ENCODE peak calls at places on chromosomes 4 and X, in seven cellular contexts. Q is A549, L is IMR-90, M is heart right ventricle, C is left ventricle myocardium inferior, O is tibial artery, V is Caco-2. P is an unnamed sample.
A peak's percentile ranks its signal among the peaks of the same experiment; 100 is the strongest.

GRCh38 chr4:14701389-14701788 is 300.9 kb upstream of the CPEB2 start:
- DNase-seq in L (no peak), C (no peak), Q (no peak), O (no peak), M (no peak), V (no peak), P (no peak)

GRCh38 chrX:11352296-11352741 is 59.1 kb downstream of the AMELX start:
- DNase-seq in M (no peak), Q (no peak), V (peak; percentile 4), O (no peak), C (no peak), L (no peak), P (no peak)

GRCh38 chrX:28847423-28847822 is 260.2 kb downstream of the IL1RAPL1 start:
- DNase-seq in Q (peak; percentile 1), L (peak; percentile 80), M (peak; percentile 17), C (peak; percentile 25), V (peak; percentile 0), O (no peak), P (no peak)

GRCh38 chrX:110509778-110510510 is 151.3 kb downstream of the RTL9 start:
- DNase-seq in M (no peak), L (no peak), V (peak; percentile 0), Q (no peak), O (no peak), C (no peak), P (no peak)

GRCh38 chrX:11381464-11381863 is 88.3 kb downstream of the AMELX start:
- DNase-seq in V (peak; percentile 54), C (no peak), M (peak; percentile 40), O (peak; percentile 65), L (peak; percentile 63), Q (peak; percentile 5), P (no peak)

GRCh38 chr4:154332681-154333421 is 158.7 kb downstream of the DCHS2 start:
- DNase-seq in M (peak; percentile 5), Q (no peak), O (no peak), C (no peak), V (no peak), L (peak; percentile 2), P (peak; percentile 67)

GRCh38 chr4:35358001-35358584 is 886.2 kb downstream of the ARAP2 start:
- DNase-seq in Q (no peak), V (no peak), M (no peak), L (no peak), C (no peak), O (no peak), P (no peak)

GRCh38 chrX:103524747-103525146 is 5.5 kb upstream of the RAB40A start:
- DNase-seq in O (no peak), V (no peak), M (no peak), Q (no peak), L (no peak), C (no peak), P (no peak)

GRCh38 chr4:31461425-31461824 is 741.3 kb downstream of the PCDH7 start:
- DNase-seq in L (no peak), V (no peak), O (no peak), Q (no peak), C (no peak), M (no peak), P (no peak)

GRCh38 chr4:126568652-126569580 is 1063.8 kb upstream of the INTU start:
- DNase-seq in M (no peak), V (no peak), C (no peak), O (no peak), L (no peak), Q (no peak), P (no peak)

GRCh38 chrX:47169726-47170515 is 23.7 kb upstream of the UBA1 start:
- DNase-seq in O (no peak), L (peak; percentile 54), Q (no peak), C (peak; percentile 47), V (no peak), M (peak; percentile 51), P (no peak)

GRCh38 chr4:6693274-6694176 is at the start of gene S100P:
- DNase-seq in O (peak; percentile 19), M (no peak), L (no peak), Q (no peak), V (peak; percentile 63), C (no peak), P (no peak)

DNA sequence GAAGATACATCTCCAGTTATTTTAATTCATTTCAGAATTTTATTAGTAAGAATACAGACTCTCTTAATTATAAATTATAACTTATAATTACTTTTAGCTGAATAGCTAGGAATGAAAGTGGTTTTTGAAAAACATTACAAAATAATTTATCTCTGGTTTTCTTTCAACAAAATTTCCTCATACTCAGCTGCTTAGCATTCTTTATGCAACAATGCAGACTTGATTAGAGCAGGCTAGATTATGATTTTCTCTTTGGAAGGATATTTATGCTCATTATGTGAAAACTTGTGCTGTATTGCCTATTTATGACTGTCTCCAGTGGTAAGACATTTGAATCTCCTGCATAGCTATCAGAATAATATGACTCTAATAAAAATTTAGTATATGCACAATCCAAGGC is 2023.7 kb downstream of the C4orf33 start:
- DNase-seq in Q (no peak), M (no peak), V (no peak), O (no peak), C (no peak), L (no peak), P (no peak)
- H3K4me1 ChIP-seq in Q (no peaks in the 10 kb centered on the region), M (no peaks in the 10 kb centered on the region), V (no peaks in the 10 kb centered on the region), O (no peaks in the 10 kb centered on the region), C (no peaks in the 10 kb centered on the region), L (no peaks in the 10 kb centered on the region), P (no peaks in the 10 kb centered on the region)

DNA sequence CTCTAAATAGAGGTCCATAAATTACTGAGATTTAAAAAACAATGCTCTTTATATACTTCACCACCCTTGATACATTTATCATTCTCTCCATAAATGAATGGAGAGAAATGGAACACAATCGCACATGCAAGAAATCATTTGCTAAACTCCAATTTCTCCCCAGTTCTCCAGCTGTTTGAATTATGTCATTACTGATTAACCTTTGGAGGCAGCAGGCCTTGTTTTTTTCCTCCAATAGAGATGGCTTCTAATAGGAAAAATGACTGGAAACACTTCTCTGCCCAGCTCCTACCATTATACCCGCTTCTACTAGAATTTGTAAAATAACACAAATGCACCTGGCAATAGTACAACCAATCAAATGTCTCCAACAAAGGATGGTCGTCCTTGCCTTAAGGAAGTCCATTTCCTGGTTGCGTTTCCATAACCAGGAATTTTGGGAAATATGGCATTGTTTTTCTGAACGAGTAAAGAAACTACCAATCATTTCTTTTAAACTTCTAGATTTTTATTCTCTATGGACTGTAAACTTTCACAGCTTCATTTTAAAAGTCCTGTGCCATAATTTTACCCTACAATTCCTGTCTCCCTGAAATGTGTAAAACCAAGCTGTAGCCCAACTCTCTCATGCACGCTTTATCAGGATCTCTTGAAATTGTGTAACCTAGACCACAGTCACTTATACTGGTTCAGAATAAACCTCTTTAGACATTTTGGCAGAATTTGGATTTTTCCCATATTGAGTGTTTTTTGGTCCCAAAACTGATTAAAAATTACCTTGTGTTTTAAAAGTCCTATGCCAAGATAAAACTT is 60.1 kb downstream of the APBB2 start:
- DNase-seq in L (no peak), M (no peak), Q (no peak), C (no peak), O (no peak), V (no peak), P (no peak)
- H3K4me1 ChIP-seq in L (peaks cover 5% of the 10 kb centered on the region), M (peaks cover 12% of the 10 kb centered on the region), Q (peaks cover 16% of the 10 kb centered on the region), C (peaks cover 44% of the 10 kb centered on the region), O (peaks cover 29% of the 10 kb centered on the region), V (peaks cover 39% of the 10 kb centered on the region), P (no peaks in the 10 kb centered on the region)

DNA sequence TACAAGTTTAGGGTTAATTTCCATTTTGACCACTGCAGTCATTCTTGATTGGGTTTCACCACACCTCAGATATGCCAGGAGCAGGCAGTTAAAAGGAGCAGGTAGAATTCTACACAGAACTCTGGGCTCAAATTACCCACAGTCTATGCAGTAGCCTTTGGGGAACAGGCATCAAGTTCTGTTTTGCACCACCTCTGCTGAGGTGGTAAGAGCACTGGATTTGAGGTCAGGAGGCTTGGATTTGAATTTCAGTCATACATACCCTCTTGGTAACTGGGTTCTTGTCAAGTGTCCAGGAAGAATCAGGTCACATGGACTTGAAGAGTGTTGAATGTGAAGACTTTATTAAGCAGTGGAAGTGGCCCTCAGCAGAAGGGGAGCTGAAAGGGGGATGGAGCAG is 40.4 kb upstream of the PGK1 start:
- DNase-seq in V (no peak), O (no peak), M (no peak), Q (no peak), C (no peak), L (no peak), P (no peak)
- H3K4me1 ChIP-seq in V (no peaks in the 10 kb centered on the region), O (no peaks in the 10 kb centered on the region), M (no peaks in the 10 kb centered on the region), Q (peaks cover 36% of the 10 kb centered on the region), C (no peaks in the 10 kb centered on the region), L (peaks cover 6% of the 10 kb centered on the region), P (no peaks in the 10 kb centered on the region)

GRCh38 chr4:26204911-26205368 is 115.9 kb upstream of the RBPJ start:
- DNase-seq in V (no peak), Q (no peak), M (peak; percentile 31), C (peak; percentile 55), O (peak; percentile 72), L (no peak), P (no peak)
- H3K4me1 ChIP-seq in V (no peaks in the 10 kb centered on the region), Q (no peaks in the 10 kb centered on the region), M (no peaks in the 10 kb centered on the region), C (peaks cover 24% of the 10 kb centered on the region), O (peaks cover 32% of the 10 kb centered on the region), L (peaks cover 6% of the 10 kb centered on the region), P (peaks cover 13% of the 10 kb centered on the region)

DNA sequence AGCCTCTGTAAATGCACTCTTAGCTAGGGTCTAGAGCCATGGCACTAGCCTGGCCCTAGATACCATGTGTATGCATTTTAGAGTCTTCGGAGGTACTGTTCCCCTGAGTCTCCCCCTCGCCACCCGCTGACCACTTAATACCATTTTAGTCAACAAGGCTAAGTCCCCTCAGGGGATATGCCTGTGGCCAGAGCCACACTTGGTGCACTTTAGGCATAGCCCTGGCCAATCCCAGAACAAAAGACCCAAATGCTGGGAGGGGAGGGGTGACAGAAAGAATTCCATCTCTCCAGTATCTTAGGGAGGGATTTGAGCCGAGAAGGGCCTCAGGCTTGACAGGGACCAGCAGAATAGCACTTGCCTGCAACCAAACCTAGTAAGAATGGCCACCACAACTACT is 28.6 kb upstream of the BCORL1 start:
- DNase-seq in O (no peak), L (no peak), M (no peak), V (no peak), C (no peak), Q (no peak), P (no peak)
- H3K4me1 ChIP-seq in O (peaks cover 7% of the 10 kb centered on the region), L (no peaks in the 10 kb centered on the region), M (no peaks in the 10 kb centered on the region), V (no peaks in the 10 kb centered on the region), C (peaks cover 5% of the 10 kb centered on the region), Q (peaks cover 3% of the 10 kb centered on the region), P (peaks cover 14% of the 10 kb centered on the region)

DNA sequence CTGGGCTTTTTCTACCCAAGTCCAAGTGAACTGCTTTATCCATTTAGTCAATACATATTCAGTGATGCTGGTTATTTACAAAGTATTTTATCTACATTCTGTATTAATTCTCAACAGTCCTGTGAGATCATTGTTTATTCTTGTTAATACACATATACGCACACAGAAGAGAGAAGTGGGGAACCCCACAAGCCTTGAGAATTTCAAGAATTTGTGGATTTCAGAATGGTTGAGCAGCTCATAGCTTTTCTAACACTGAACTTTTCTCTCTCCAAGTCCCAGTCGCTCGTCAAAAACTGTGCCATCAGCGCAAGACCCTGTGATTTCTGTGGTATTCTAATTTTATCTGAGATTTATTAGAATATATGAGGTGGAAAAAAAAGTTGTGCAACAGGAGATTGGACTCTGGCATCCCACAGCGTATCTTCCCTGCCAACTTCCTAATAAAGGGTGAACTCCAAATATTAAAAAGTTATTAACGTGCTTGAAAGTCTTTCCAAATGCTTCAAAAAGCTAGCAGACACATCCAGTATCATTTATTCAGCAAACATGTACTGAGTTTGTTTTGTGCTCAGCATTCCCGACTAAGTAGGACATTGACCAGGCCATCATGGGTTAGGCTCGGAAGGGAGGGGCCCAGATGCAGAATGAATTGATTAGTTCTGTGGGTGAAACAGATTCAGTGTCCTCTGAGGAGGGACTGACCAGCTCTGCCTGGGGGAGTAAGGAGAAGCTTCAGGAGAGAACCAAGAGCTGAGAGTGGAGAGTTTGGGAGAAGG is 165.6 kb downstream of the CBR4 start:
- DNase-seq in V (no peak), C (no peak), M (no peak), Q (no peak), O (no peak), L (peak; percentile 91), P (no peak)
- H3K4me1 ChIP-seq in V (peaks cover 18% of the 10 kb centered on the region), C (peaks cover 99% of the 10 kb centered on the region), M (peaks cover 60% of the 10 kb centered on the region), Q (peaks cover 85% of the 10 kb centered on the region), O (peaks cover 79% of the 10 kb centered on the region), L (peaks cover 29% of the 10 kb centered on the region), P (no peaks in the 10 kb centered on the region)